ENCODE peak calls at places on chromosome X, in eight cellular contexts. E, H, C, Q, U, N, L and V are unnamed samples.

GRCh38 chrX:120559799-120560198 is 963 bp downstream of the CUL4B start:
- DNase-seq in E (no peak), N (no peak), L (no peak), H (no peak), U (no peak), C (no peak), Q (peak; percentile 1), V (no peak)

GRCh38 chrX:4572652-4573051 is 859.2 kb upstream of the PRKX start:
- DNase-seq in N (no peak), H (no peak), C (no peak), U (no peak), L (no peak), Q (peak; percentile 63), E (no peak), V (no peak)

GRCh38 chrX:6644411-6644810 is 109.5 kb upstream of the VCX3A start:
- DNase-seq in C (no peak), U (peak; percentile 18), E (no peak), H (no peak), N (no peak), Q (no peak), L (no peak), V (no peak)

GRCh38 chrX:6226053-6226645 is 2.5 kb downstream of the NLGN4X start:
- DNase-seq in E (peak; percentile 41), N (no peak), U (no peak), H (no peak), L (no peak), C (no peak), Q (peak; percentile 63), V (peak; percentile 11)

GRCh38 chrX:29487714-29488113 is 727.6 kb upstream of the MAGEB2 start:
- DNase-seq in U (no peak), H (no peak), C (no peak), E (no peak), Q (no peak), L (no peak), N (no peak), V (no peak)

GRCh38 chrX:12672362-12673106 is 118.7 kb upstream of the PRPS2 start:
- DNase-seq in L (no peak), C (no peak), Q (no peak), N (no peak), E (no peak), H (no peak), U (no peak), V (no peak)

GRCh38 chrX:5852941-5853340 is 375.7 kb downstream of the NLGN4X start:
- DNase-seq in L (no peak), N (no peak), U (no peak), C (no peak), H (no peak), Q (no peak), E (no peak), V (no peak)

GRCh38 chrX:95351089-95351488 is 1333.6 kb upstream of the DIAPH2 start:
- DNase-seq in L (no peak), N (no peak), H (no peak), U (no peak), E (no peak), Q (no peak), C (no peak), V (no peak)

GRCh38 chrX:44785652-44786051 is 58.2 kb upstream of the DUSP21 start:
- DNase-seq in N (no peak), Q (no peak), E (no peak), C (no peak), L (no peak), H (no peak), U (no peak), V (no peak)

GRCh38 chrX:39854772-39855747 is 242.7 kb downstream of the BCOR start:
- DNase-seq in C (no peak), E (no peak), N (no peak), H (no peak), Q (no peak), U (no peak), L (no peak), V (no peak)

GRCh38 chrX:112846787-112847186 is 6.2 kb upstream of the AMOT start:
- DNase-seq in U (no peak), H (no peak), N (no peak), C (no peak), Q (no peak), E (no peak), L (no peak), V (no peak)

GRCh38 chrX:38664285-38664684 is 102.9 kb downstream of the TSPAN7 start:
- DNase-seq in L (no peak), E (no peak), C (peak; percentile 8), H (no peak), Q (peak; percentile 58), N (no peak), U (peak; percentile 28), V (no peak)

GRCh38 chrX:42821803-42822443 is 44.0 kb upstream of the PPP1R2C start:
- DNase-seq in C (peak; percentile 4), N (no peak), L (no peak), U (no peak), E (no peak), H (no peak), Q (no peak), V (peak; percentile 44)

GRCh38 chrX:150975655-150976390 is 7.3 kb upstream of the HMGB3 start:
- DNase-seq in E (peak; percentile 47), U (no peak), N (no peak), Q (no peak), H (no peak), C (no peak), L (no peak), V (no peak)

GRCh38 chrX:151970661-151971060 is 3.8 kb downstream of the GABRE start:
- DNase-seq in E (no peak), U (peak; percentile 32), C (peak; percentile 67), N (peak; percentile 77), H (peak; percentile 69), Q (no peak), L (no peak), V (peak; percentile 75)

GRCh38 chrX:106952988-106953387 is 32.8 kb downstream of the CLDN2 start:
- DNase-seq in N (no peak), E (no peak), Q (no peak), C (no peak), H (no peak), U (no peak), L (no peak), V (no peak)

GRCh38 chrX:46770006-46770816 is 11.3 kb upstream of the SLC9A7 start:
- DNase-seq in U (no peak), Q (no peak), N (no peak), H (no peak), E (no peak), C (no peak), L (no peak), V (no peak)

GRCh38 chrX:153485396-153486080 is 9.2 kb upstream of the BGN start:
- DNase-seq in N (no peak), H (no peak), E (no peak), U (no peak), Q (no peak), C (no peak), L (no peak), V (no peak)

DNA sequence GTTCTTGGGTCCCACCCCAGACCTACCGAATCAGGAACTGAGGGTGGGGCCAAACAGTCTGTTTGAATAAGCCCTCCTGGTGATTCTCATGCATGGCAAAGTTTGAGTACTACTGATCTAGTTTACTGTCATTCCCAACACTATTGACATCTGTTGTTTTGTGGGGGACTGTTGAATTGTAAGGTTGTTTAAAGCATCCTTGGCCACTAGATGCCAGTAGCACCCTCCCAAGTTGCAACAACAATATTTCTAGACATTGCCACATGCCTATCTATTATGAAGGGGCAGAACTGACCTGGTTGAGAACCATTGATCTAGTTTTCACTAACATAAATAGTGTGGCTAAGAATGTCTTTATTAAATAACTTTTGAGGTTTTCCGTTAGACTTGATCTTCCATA is 15.1 kb downstream of the TAF9B start:
- DNase-seq in L (no peak), E (no peak), C (no peak), H (no peak), Q (no peak), U (no peak), N (no peak), V (no peak)
- TF ChIP-seq CTCF in L (no peak), E (peak; percentile 28), C (no peak), H (no peak), Q (peak; percentile 33), U (no peak), N (no peak), V (no peak)

GRCh38 chrX:136477026-136477425 is 10.7 kb upstream of the BRS3 start:
- DNase-seq in H (no peak), Q (no peak), N (no peak), C (no peak), U (no peak), L (no peak), E (no peak), V (no peak)
- H3K27me3 ChIP-seq in H (no peaks in the 10 kb centered on the region), Q (no peaks in the 10 kb centered on the region), N (no peaks in the 10 kb centered on the region), C (peaks cover 6% of the 10 kb centered on the region), U (no peaks in the 10 kb centered on the region), L (no peaks in the 10 kb centered on the region), E (no peaks in the 10 kb centered on the region), V (no peaks in the 10 kb centered on the region)

GRCh38 chrX:129754266-129755024 is 15.7 kb downstream of the XPNPEP2 start:
- DNase-seq in H (no peak), E (peak; percentile 62), N (no peak), Q (peak; percentile 46), U (no peak), L (no peak), C (no peak), V (no peak)
- H3K4me1 ChIP-seq in H (no peaks in the 10 kb centered on the region), E (no peaks in the 10 kb centered on the region), N (peaks cover 5% of the 10 kb centered on the region), Q (no peaks in the 10 kb centered on the region), U (no peaks in the 10 kb centered on the region), L (peaks cover 8% of the 10 kb centered on the region), C (no peaks in the 10 kb centered on the region), V (peaks cover 6% of the 10 kb centered on the region)

GRCh38 chrX:140701480-140701879 is 8.1 kb upstream of the LINC00632 start:
- DNase-seq in Q (no peak), H (no peak), E (no peak), L (no peak), N (no peak), C (peak; percentile 5), U (no peak), V (no peak)
- TF ChIP-seq CTCF in Q (peak; percentile 43), H (peak; percentile 19), E (peak; percentile 67), L (no peak), N (peak; percentile 24), C (no peak), U (peak; percentile 19), V (peak; percentile 46)

DNA sequence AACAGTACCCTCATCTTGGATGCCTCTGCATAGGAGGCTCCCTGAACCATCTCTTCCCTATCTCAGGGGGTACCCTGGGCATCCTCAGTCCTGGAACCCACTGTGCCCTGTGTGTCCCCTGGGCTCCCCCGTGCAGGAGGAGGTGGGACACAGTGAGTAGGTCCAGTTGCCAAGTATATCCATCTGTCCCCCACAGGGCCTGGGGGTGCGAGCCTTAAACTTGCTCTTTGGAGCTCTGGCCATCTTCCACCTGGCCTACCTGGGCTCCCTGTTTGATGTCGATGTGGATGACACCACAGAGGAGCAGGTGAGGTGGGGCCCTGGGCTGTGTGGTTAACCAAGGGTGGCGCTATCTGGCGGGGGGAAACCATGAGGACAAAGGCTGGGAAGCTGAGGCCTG is 4.6 kb upstream of the EBP start:
- DNase-seq in C (no peak), U (no peak), H (no peak), Q (no peak), N (no peak), L (no peak), E (no peak), V (no peak)
- H3K27me3 ChIP-seq in C (no peaks in the 10 kb centered on the region), U (no peaks in the 10 kb centered on the region), H (no peaks in the 10 kb centered on the region), Q (no peaks in the 10 kb centered on the region), N (no peaks in the 10 kb centered on the region), L (no peaks in the 10 kb centered on the region), E (no peaks in the 10 kb centered on the region), V (no peaks in the 10 kb centered on the region)

GRCh38 chrX:1558761-1559468 is 21.9 kb upstream of the P2RY8 start:
- DNase-seq in Q (no peak), U (no peak), E (no peak), H (no peak), C (no peak), L (no peak), N (no peak), V (no peak)
- H3K4me1 ChIP-seq in Q (no peaks in the 10 kb centered on the region), U (no peaks in the 10 kb centered on the region), E (no peaks in the 10 kb centered on the region), H (no peaks in the 10 kb centered on the region), C (no peaks in the 10 kb centered on the region), L (peaks cover 8% of the 10 kb centered on the region), N (no peaks in the 10 kb centered on the region), V (no peaks in the 10 kb centered on the region)